ENCODE peak calls at places on chromosomes 6 and 20, in nine cellular contexts. M, B, D, Y, S, W, J, P and N are unnamed samples.

GRCh38 chr20:10987651-10988383 is 314.0 kb upstream of the JAG1 start:
- DNase-seq in M (no peak), B (no peak), D (peak), Y (peak), S (no peak), W (no peak), J (no peak), P (no peak), N (no peak)

GRCh38 chr6:11492444-11493300 is 44.9 kb upstream of the TMEM170B start:
- DNase-seq in M (no peak), B (no peak), D (peak), Y (no peak), S (no peak), W (no peak), J (no peak), P (no peak), N (no peak)

GRCh38 chr20:20237093-20237959 is 130.6 kb upstream of the INSM1 start:
- DNase-seq in M (peak), B (peak), D (peak), Y (peak), S (peak), W (peak), J (peak), P (no peak), N (peak)

GRCh38 chr6:40425192-40425919 is 161.8 kb downstream of the LRFN2 start:
- DNase-seq in M (no peak), B (no peak), D (no peak), Y (no peak), S (no peak), W (no peak), J (no peak), P (no peak), N (no peak)

GRCh38 chr6:146887447-146888077 is 288.8 kb downstream of the ADGB start:
- DNase-seq in M (no peak), B (no peak), D (peak), Y (no peak), S (no peak), W (no peak), J (no peak), P (no peak), N (no peak)

GRCh38 chr6:43609402-43609801 is 19.7 kb downstream of the GTPBP2 start:
- DNase-seq in M (no peak), B (no peak), D (no peak), Y (no peak), S (no peak), W (no peak), J (no peak), P (no peak), N (no peak)

GRCh38 chr6:67121115-67121514 is 1414.1 kb upstream of the EYS start:
- DNase-seq in M (no peak), B (no peak), D (no peak), Y (no peak), S (no peak), W (no peak), J (no peak), P (no peak), N (no peak)

GRCh38 chr20:25251019-25251418 is 3.1 kb downstream of the PYGB start:
- DNase-seq in M (no peak), B (no peak), D (no peak), Y (no peak), S (no peak), W (no peak), J (no peak), P (no peak), N (no peak)

GRCh38 chr20:43767686-43768474 is 41.1 kb upstream of the GTSF1L start:
- DNase-seq in M (peak), B (no peak), D (peak), Y (no peak), S (no peak), W (no peak), J (no peak), P (no peak), N (no peak)

GRCh38 chr6:122438975-122439374 is 32.6 kb downstream of the SERINC1 start:
- DNase-seq in M (no peak), B (no peak), D (no peak), Y (no peak), S (no peak), W (no peak), J (no peak), P (no peak), N (no peak)

GRCh38 chr6:53426544-53427270 is 78.0 kb upstream of the ELOVL5 start:
- DNase-seq in M (no peak), B (no peak), D (no peak), Y (no peak), S (no peak), W (no peak), J (no peak), P (no peak), N (no peak)

GRCh38 chr6:33313105-33313708 is 671 bp downstream of the TAPBP start:
- DNase-seq in M (peak), B (peak), D (peak), Y (peak), S (peak), W (peak), J (no peak), P (no peak), N (peak)

GRCh38 chr6:7424967-7425807 is 35.6 kb downstream of the RIOK1 start:
- DNase-seq in M (peak), B (no peak), D (peak), Y (peak), S (peak), W (peak), J (no peak), P (no peak), N (peak)

GRCh38 chr20:58677205-58677604 is 15.4 kb upstream of the NPEPL1 start:
- DNase-seq in M (no peak), B (no peak), D (no peak), Y (no peak), S (no peak), W (no peak), J (no peak), P (no peak), N (no peak)

GRCh38 chr20:4341804-4342560 is 326.6 kb upstream of the RNF24 start:
- DNase-seq in M (peak), B (no peak), D (peak), Y (no peak), S (peak), W (no peak), J (no peak), P (no peak), N (no peak)

GRCh38 chr20:49775229-49775693 is 37.4 kb upstream of the SLC9A8 start:
- DNase-seq in M (peak), B (no peak), D (peak), Y (peak), S (no peak), W (peak), J (peak), P (no peak), N (no peak)

GRCh38 chr6:44627091-44627878 is 239.8 kb downstream of the CDC5L start:
- DNase-seq in M (no peak), B (no peak), D (no peak), Y (no peak), S (no peak), W (peak), J (no peak), P (no peak), N (no peak)

GRCh38 chr6:165671222-165671715 is 8.2 kb upstream of the PDE10A start:
- DNase-seq in M (no peak), B (no peak), D (no peak), Y (no peak), S (no peak), W (no peak), J (no peak), P (no peak), N (no peak)

GRCh38 chr6:35919827-35920751 is 809 bp downstream of the SRPK1 start:
- DNase-seq in M (peak), B (peak), D (peak), Y (peak), S (no peak), W (peak), J (peak), P (peak), N (peak)

GRCh38 chr6:7243188-7243942 is 69.6 kb downstream of the SSR1 start:
- DNase-seq in M (peak), B (peak), D (peak), Y (peak), S (peak), W (peak), J (peak), P (no peak), N (peak)

GRCh38 chr20:25006431-25007167 is 14.0 kb upstream of the APMAP start:
- DNase-seq in M (no peak), B (no peak), D (no peak), Y (no peak), S (no peak), W (no peak), J (no peak), P (no peak), N (no peak)

GRCh38 chr6:90492369-90492768 is 94.5 kb downstream of the MAP3K7 start:
- DNase-seq in M (no peak), B (no peak), D (no peak), Y (no peak), S (no peak), W (no peak), J (no peak), P (no peak), N (no peak)

GRCh38 chr6:108665495-108666196 is 104.9 kb downstream of the FOXO3 start:
- DNase-seq in M (no peak), B (no peak), D (no peak), Y (no peak), S (no peak), W (no peak), J (no peak), P (no peak), N (no peak)

GRCh38 chr6:12385316-12385715 is 95.2 kb downstream of the EDN1 start:
- DNase-seq in M (no peak), B (no peak), D (no peak), Y (no peak), S (no peak), W (no peak), J (no peak), P (no peak), N (no peak)

GRCh38 chr20:61868006-61868405 is 197.7 kb downstream of the TAF4 start:
- DNase-seq in M (no peak), B (no peak), D (no peak), Y (no peak), S (no peak), W (no peak), J (no peak), P (no peak), N (no peak)